ENCODE peak calls at places on chromosome 15, in eight cellular contexts. E is tibial artery, I is endodermal cell, M is cardiac muscle cell, U is endothelial cell of umbilical vein, W is fibroblast of mammary gland, L is osteoblast, Z is OCI-LY7. O is an unnamed sample.

GRCh38 chr15:63234479-63234878 is 42.9 kb upstream of the APH1B start:
- DNase-seq in E (peak), I (no peak), M (peak), U (peak), W (peak), L (no peak), Z (no peak), O (peak)

GRCh38 chr15:52695146-52695545 is 16.0 kb upstream of the ATOSA start:
- DNase-seq in E (no peak), I (no peak), M (no peak), U (no peak), W (no peak), L (no peak), Z (no peak), O (no peak)

GRCh38 chr15:66171891-66172290 is 81.7 kb downstream of the MEGF11 start:
- DNase-seq in E (no peak), I (no peak), M (no peak), U (no peak), W (no peak), L (peak), Z (no peak), O (no peak)

GRCh38 chr15:52114656-52115055 is 2.1 kb upstream of the BCL2L10 start:
- DNase-seq in E (no peak), I (peak), M (no peak), U (peak), W (no peak), L (peak), Z (no peak), O (no peak)

GRCh38 chr15:79617071-79617470 is 184.9 kb downstream of the MINAR1 start:
- DNase-seq in E (no peak), I (no peak), M (no peak), U (no peak), W (no peak), L (no peak), Z (no peak), O (no peak)

GRCh38 chr15:76916369-76916768 is 11.2 kb upstream of the SCAPER start:
- DNase-seq in E (no peak), I (no peak), M (no peak), U (no peak), W (no peak), L (no peak), Z (no peak), O (no peak)

GRCh38 chr15:53193149-53193548 is 403.0 kb upstream of the ONECUT1 start:
- DNase-seq in E (no peak), I (no peak), M (peak), U (peak), W (peak), L (no peak), Z (peak), O (peak)

GRCh38 chr15:52100807-52101206 is 11.8 kb downstream of the BCL2L10 start:
- DNase-seq in E (peak), I (no peak), M (peak), U (peak), W (peak), L (no peak), Z (no peak), O (peak)

GRCh38 chr15:56890038-56890437 is 28.4 kb upstream of the TCF12 start:
- DNase-seq in E (no peak), I (no peak), M (no peak), U (no peak), W (no peak), L (no peak), Z (no peak), O (no peak)

GRCh38 chr15:29726553-29726952 is 95.7 kb downstream of the TJP1 start:
- DNase-seq in E (no peak), I (no peak), M (no peak), U (no peak), W (no peak), L (no peak), Z (no peak), O (no peak)

GRCh38 chr15:100537326-100537725 is 8.6 kb upstream of the CERS3 start:
- DNase-seq in E (no peak), I (no peak), M (no peak), U (no peak), W (no peak), L (no peak), Z (peak), O (no peak)

GRCh38 chr15:56978898-56979662 is 60.6 kb downstream of the TCF12 start:
- DNase-seq in E (no peak), I (no peak), M (no peak), U (peak), W (peak), L (peak), Z (no peak), O (no peak)

GRCh38 chr15:60889506-60889905 is 339.6 kb downstream of the RORA start:
- DNase-seq in E (no peak), I (no peak), M (no peak), U (no peak), W (no peak), L (no peak), Z (no peak), O (no peak)

GRCh38 chr15:85316244-85316934 is 64.0 kb upstream of the AKAP13 start:
- DNase-seq in E (no peak), I (no peak), M (no peak), U (no peak), W (peak), L (no peak), Z (no peak), O (no peak)

GRCh38 chr15:92801774-92802464 is 98.2 kb upstream of the CHD2 start:
- DNase-seq in E (peak), I (no peak), M (peak), U (no peak), W (peak), L (peak), Z (no peak), O (peak)

GRCh38 chr15:52496776-52497470 is 31.8 kb downstream of the MYO5A start:
- DNase-seq in E (no peak), I (no peak), M (no peak), U (peak), W (peak), L (no peak), Z (no peak), O (peak)

GRCh38 chr15:41490355-41490754 is 3.3 kb upstream of the ITPKA start:
- DNase-seq in E (no peak), I (no peak), M (peak), U (peak), W (peak), L (peak), Z (no peak), O (peak)

GRCh38 chr15:58738051-58738707 is 11.3 kb downstream of the ADAM10 start:
- DNase-seq in E (no peak), I (no peak), M (peak), U (peak), W (peak), L (no peak), Z (no peak), O (peak)

GRCh38 chr15:66721501-66721937 is 19.5 kb downstream of the SMAD6 start:
- DNase-seq in E (no peak), I (no peak), M (no peak), U (no peak), W (peak), L (peak), Z (no peak), O (no peak)

GRCh38 chr15:77964193-77964592 is 113.3 kb downstream of the TBC1D2B start:
- DNase-seq in E (no peak), I (no peak), M (no peak), U (no peak), W (no peak), L (no peak), Z (no peak), O (no peak)

GRCh38 chr15:59436774-59437472 is 1.1 kb upstream of the FAM81A start:
- DNase-seq in E (no peak), I (no peak), M (peak), U (peak), W (no peak), L (peak), Z (peak), O (peak)

GRCh38 chr15:48802867-48803266 is 8.0 kb downstream of the CEP152 start:
- DNase-seq in E (no peak), I (no peak), M (peak), U (no peak), W (peak), L (peak), Z (no peak), O (peak)

GRCh38 chr15:48469271-48469670 is 138.0 kb downstream of the DUT start:
- DNase-seq in E (no peak), I (no peak), M (peak), U (no peak), W (no peak), L (no peak), Z (no peak), O (no peak)

GRCh38 chr15:35362195-35362829 is 183.7 kb downstream of the DPH6 start:
- DNase-seq in E (no peak), I (no peak), M (peak), U (no peak), W (peak), L (no peak), Z (no peak), O (peak)

GRCh38 chr15:64749999-64750657 is 25.3 kb downstream of the RBPMS2 start:
- DNase-seq in E (peak), I (peak), M (peak), U (no peak), W (peak), L (peak), Z (no peak), O (peak)

GRCh38 chr15:93451822-93452221 is 362.8 kb upstream of the RGMA start:
- DNase-seq in E (no peak), I (no peak), M (no peak), U (no peak), W (no peak), L (no peak), Z (no peak), O (no peak)

GRCh38 chr15:67967871-67968423 is 86.2 kb upstream of the PIAS1 start:
- DNase-seq in E (peak), I (peak), M (peak), U (peak), W (peak), L (peak), Z (no peak), O (peak)

GRCh38 chr15:40048155-40048792 is 9.3 kb upstream of the SRP14 start:
- DNase-seq in E (peak), I (no peak), M (no peak), U (peak), W (no peak), L (peak), Z (peak), O (no peak)

GRCh38 chr15:47720555-47720954 is 3.2 kb downstream of the SEMA6D start:
- DNase-seq in E (no peak), I (no peak), M (no peak), U (no peak), W (no peak), L (no peak), Z (no peak), O (no peak)

GRCh38 chr15:43249699-43250203 is 17.0 kb downstream of the TGM5 start:
- DNase-seq in E (no peak), I (no peak), M (peak), U (no peak), W (peak), L (peak), Z (no peak), O (peak)

GRCh38 chr15:70533931-70534742 is 229.2 kb downstream of the UACA start:
- DNase-seq in E (no peak), I (peak), M (no peak), U (no peak), W (no peak), L (no peak), Z (no peak), O (no peak)

GRCh38 chr15:59420986-59421618 is 16.9 kb upstream of the FAM81A start:
- DNase-seq in E (no peak), I (peak), M (peak), U (peak), W (peak), L (no peak), Z (no peak), O (peak)

GRCh38 chr15:70523634-70524033 is 239.7 kb downstream of the UACA start:
- DNase-seq in E (no peak), I (peak), M (no peak), U (no peak), W (no peak), L (no peak), Z (no peak), O (no peak)

GRCh38 chr15:77099741-77100463 is 29.0 kb upstream of the TSPAN3 start:
- DNase-seq in E (no peak), I (no peak), M (no peak), U (no peak), W (no peak), L (no peak), Z (no peak), O (no peak)

GRCh38 chr15:32867313-32867626 is 149.5 kb downstream of the GREM1 start:
- DNase-seq in E (no peak), I (no peak), M (peak), U (no peak), W (peak), L (peak), Z (no peak), O (peak)

GRCh38 chr15:78055923-78056713 is 21.4 kb downstream of the TBC1D2B start:
- DNase-seq in E (peak), I (peak), M (no peak), U (no peak), W (peak), L (peak), Z (no peak), O (peak)

DNA sequence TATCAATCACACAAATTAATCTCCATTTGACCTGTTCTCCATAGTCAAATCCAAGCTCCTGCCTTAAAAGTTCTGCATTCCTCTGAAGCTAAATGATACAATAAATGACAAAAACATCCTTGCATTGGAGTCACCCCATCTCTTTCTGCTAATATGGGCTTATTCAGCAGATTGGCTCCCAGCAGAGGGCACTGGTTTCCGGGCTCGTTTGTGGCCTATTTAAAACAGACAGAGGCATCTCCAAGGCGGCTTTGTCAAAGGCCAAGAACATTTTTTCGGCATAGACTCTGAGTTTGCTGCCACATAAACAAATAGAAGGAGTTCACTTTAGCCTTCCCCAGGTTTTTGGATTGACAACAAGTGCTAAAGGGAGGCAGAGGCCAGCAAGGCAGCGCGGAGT is 204.4 kb upstream of the RASGRP1 start:
- DNase-seq in E (peak), I (peak), M (peak), U (peak), W (peak), L (no peak), Z (no peak), O (peak)
- TF ChIP-seq CTCF in E (peak), I (peak), M (peak), U (no peak), W (peak), L (peak), Z (peak), O (peak)

DNA sequence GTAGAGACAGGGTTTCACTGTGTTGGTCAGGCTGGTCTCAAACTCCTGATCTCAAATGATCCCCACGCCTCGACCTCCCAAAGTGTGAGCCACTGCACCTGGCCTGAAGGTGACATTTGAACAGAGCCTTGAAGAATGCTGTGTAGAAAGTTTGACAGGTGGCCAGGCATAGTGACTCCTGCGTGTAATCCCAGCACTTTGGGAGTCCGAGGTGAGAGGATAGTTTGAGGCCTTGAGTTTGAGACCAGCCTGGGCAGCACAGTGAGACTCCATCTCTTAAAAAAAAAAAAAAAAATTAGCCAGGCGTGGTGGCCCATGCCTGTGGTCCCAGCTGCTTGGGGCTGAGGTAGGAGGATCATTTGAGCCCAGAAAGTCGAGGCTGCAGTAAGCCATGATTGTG is 1.5 kb downstream of the IQGAP1 start:
- DNase-seq in E (no peak), I (no peak), M (no peak), U (no peak), W (no peak), L (no peak), Z (no peak), O (no peak)
- H3K4me3 ChIP-seq in E (peak), I (peak), M (no peak), U (peak), W (peak), L (peak), Z (peak), O (peak)

DNA sequence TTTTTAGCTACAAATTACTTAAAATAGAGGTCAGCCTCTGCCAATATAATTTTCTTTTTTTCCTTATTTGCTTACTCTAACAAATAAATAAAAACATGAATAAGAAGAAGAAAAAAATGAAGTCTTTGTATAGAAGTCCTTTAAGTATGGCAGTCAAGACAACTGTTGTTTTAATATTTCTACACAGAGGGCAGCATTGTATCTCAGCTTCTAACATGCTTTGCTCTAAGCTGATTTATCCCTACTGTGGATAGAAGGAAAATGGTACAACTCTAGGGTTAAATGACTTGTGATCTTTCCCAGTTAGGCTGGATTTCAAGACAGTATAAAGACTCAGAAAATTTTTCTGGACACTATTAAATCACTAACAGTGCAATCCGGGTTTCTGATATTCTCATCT is 104.3 kb upstream of the MEIS2 start:
- DNase-seq in E (no peak), I (no peak), M (no peak), U (no peak), W (peak), L (no peak), Z (no peak), O (peak)
- TF ChIP-seq CTCF in E (no peak), I (peak), M (no peak), U (no peak), W (peak), L (no peak), Z (peak), O (no peak)

DNA sequence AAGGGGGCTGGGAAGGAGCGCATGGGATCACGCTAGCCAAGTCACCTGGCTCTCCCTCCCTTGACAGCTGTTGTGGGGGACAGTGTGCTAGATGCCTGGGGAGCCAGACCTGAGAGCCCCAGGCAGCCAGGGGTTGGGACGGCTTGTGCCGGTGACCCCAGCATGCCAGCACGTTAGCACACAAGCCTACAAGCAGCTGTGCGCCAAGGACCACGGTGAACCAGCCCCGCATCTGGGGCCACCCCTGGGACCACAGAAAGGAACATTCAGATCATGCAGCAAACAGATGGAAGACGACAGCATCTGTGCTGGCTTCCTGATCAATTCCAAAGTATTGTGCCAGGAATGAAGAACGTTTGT is 64.8 kb downstream of the NTRK3 start:
- DNase-seq in E (no peak), I (no peak), M (no peak), U (no peak), W (no peak), L (no peak), Z (no peak), O (no peak)
- H3K4me3 ChIP-seq in E (no peak), I (no peak), M (no peak), U (no peak), W (no peak), L (no peak), Z (no peak), O (no peak)